ENCODE peak calls at places on chromosomes 4 and X, in five cellular contexts. D, J, H, Y and G are unnamed samples.

GRCh38 chr4:79472693-79473552 is 64.9 kb upstream of the GK2 start:
- DNase-seq in D (no peak), H (no peak), Y (no peak), J (no peak), G (no peak)

GRCh38 chrX:115449742-115450141 is 111.2 kb upstream of the PLS3 start:
- DNase-seq in D (no peak), J (peak; percentile 83), H (peak; percentile 20), Y (peak; percentile 18), G (no peak)

GRCh38 chr4:128454281-128455075 is 166.9 kb upstream of the PGRMC2 start:
- DNase-seq in H (peak; percentile 95), Y (peak; percentile 76), D (peak; percentile 92), J (peak; percentile 95), G (no peak)

GRCh38 chr4:112817933-112818921 is 181.3 kb downstream of the LARP7 start:
- DNase-seq in J (peak; percentile 22), Y (peak; percentile 32), D (peak; percentile 82), H (peak; percentile 94), G (no peak)

GRCh38 chrX:41718481-41719245 is 5.3 kb upstream of the GPR82 start:
- DNase-seq in J (peak; percentile 20), Y (no peak), H (peak; percentile 55), D (no peak), G (no peak)

GRCh38 chrX:74242484-74243138 is 61.4 kb upstream of the ZCCHC13 start:
- DNase-seq in Y (peak; percentile 32), D (no peak), H (no peak), J (peak; percentile 50), G (no peak)

GRCh38 chrX:130211415-130212186 is 39.8 kb downstream of the RAB33A start:
- DNase-seq in Y (no peak), H (no peak), D (no peak), J (no peak), G (no peak)

GRCh38 chr4:1201851-1202525 is 29.6 kb upstream of the SPON2 start:
- DNase-seq in D (peak; percentile 75), J (no peak), Y (peak; percentile 68), H (no peak), G (no peak)

GRCh38 chr4:109921384-109921808 is 8.7 kb downstream of the EGF start:
- DNase-seq in D (no peak), Y (no peak), H (peak; percentile 99), J (no peak), G (no peak)

GRCh38 chr4:180521181-180521580 is 1722.0 kb upstream of the TENM3 start:
- DNase-seq in H (peak; percentile 73), D (no peak), J (no peak), Y (no peak), G (no peak)

GRCh38 chrX:150768580-150769190 is 75.5 kb downstream of the MTMR1 start:
- DNase-seq in H (no peak), Y (no peak), J (no peak), D (no peak), G (no peak)

GRCh38 chr4:110620352-110621327 is 2.2 kb downstream of the PITX2 start:
- DNase-seq in J (peak; percentile 56), D (peak; percentile 63), Y (no peak), H (peak; percentile 59), G (no peak)

GRCh38 chr4:139676913-139677585 is 11.4 kb downstream of the MGST2 start:
- DNase-seq in Y (no peak), D (no peak), J (no peak), H (no peak), G (no peak)

GRCh38 chr4:54099287-54099958 is 540 bp upstream of the GSX2 start:
- DNase-seq in J (no peak), Y (no peak), H (peak; percentile 75), D (no peak), G (no peak)

GRCh38 chr4:151806511-151806927 is 45.7 kb upstream of the GATB start:
- DNase-seq in H (peak; percentile 80), Y (no peak), J (no peak), D (no peak), G (no peak)

GRCh38 chr4:16887887-16888286 is 10.6 kb downstream of the LDB2 start:
- DNase-seq in Y (no peak), H (no peak), D (no peak), J (no peak), G (no peak)

GRCh38 chrX:49754238-49754857 is 58.6 kb upstream of the PAGE1 start:
- DNase-seq in D (no peak), H (peak; percentile 39), Y (no peak), J (peak; percentile 62), G (no peak)

GRCh38 chrX:119729408-119730201 is 28.8 kb upstream of the SOWAHD start:
- DNase-seq in J (peak; percentile 70), D (no peak), Y (peak; percentile 20), H (peak; percentile 58), G (no peak)

GRCh38 chrX:35919536-35920309 is at the start of gene CFAP47:
- DNase-seq in J (no peak), H (peak; percentile 49), D (no peak), Y (no peak), G (no peak)